ENCODE peak calls at places on chromosomes 16 and 17, in ten cellular contexts. S is GM19239, K is left ventricle myocardium superior, N is Caki2, D is PC-3, T is D341Med, Z is EL, C is dorsolateral prefrontal cortex, G is glomerular endothelial cell, Y is G401. H is an unnamed sample.

GRCh38 chr17:7885357-7886226 is 3.0 kb upstream of the CHD3 start:
- DNase-seq in S (peak), K (peak), N (peak), D (peak), T (peak), Z (peak), C (peak), G (no peak), Y (peak), H (no peak)

GRCh38 chr16:78608305-78608776 is 508.9 kb downstream of the WWOX start:
- DNase-seq in S (no peak), K (no peak), N (no peak), D (no peak), T (no peak), Z (no peak), C (no peak), G (no peak), Y (no peak), H (no peak)

GRCh38 chr16:73912311-73912710 is 384.3 kb upstream of the PSMD7 start:
- DNase-seq in S (no peak), K (no peak), N (no peak), D (no peak), T (no peak), Z (no peak), C (peak), G (no peak), Y (no peak), H (no peak)

GRCh38 chr17:78359936-78360370 is at the start of gene SOCS3:
- DNase-seq in S (no peak), K (peak), N (peak), D (peak), T (peak), Z (peak), C (peak), G (no peak), Y (peak), H (no peak)

GRCh38 chr17:39277110-39277509 is 51.4 kb upstream of the STAC2 start:
- DNase-seq in S (no peak), K (no peak), N (no peak), D (no peak), T (no peak), Z (no peak), C (no peak), G (no peak), Y (no peak), H (no peak)

GRCh38 chr16:9053006-9053601 is 38.3 kb upstream of the HAPSTR1 start:
- DNase-seq in S (no peak), K (peak), N (peak), D (peak), T (peak), Z (peak), C (peak), G (no peak), Y (peak), H (peak)

GRCh38 chr17:43372273-43372911 is 26.4 kb upstream of the ARL4D start:
- DNase-seq in S (no peak), K (no peak), N (peak), D (no peak), T (no peak), Z (no peak), C (no peak), G (no peak), Y (no peak), H (no peak)

GRCh38 chr17:50114849-50115357 is 15.1 kb downstream of the SAMD14 start:
- DNase-seq in S (no peak), K (no peak), N (peak), D (peak), T (peak), Z (peak), C (peak), G (peak), Y (peak), H (no peak)

GRCh38 chr17:14356043-14356637 is 55.3 kb downstream of the HS3ST3B1 start:
- DNase-seq in S (no peak), K (no peak), N (no peak), D (no peak), T (no peak), Z (no peak), C (no peak), G (no peak), Y (no peak), H (no peak)

GRCh38 chr17:67280279-67280678 is 35.3 kb upstream of the HELZ start:
- DNase-seq in S (no peak), K (no peak), N (no peak), D (no peak), T (no peak), Z (no peak), C (no peak), G (no peak), Y (no peak), H (no peak)

GRCh38 chr17:40443196-40443987 is at the start of gene IGFBP4:
- DNase-seq in S (peak), K (peak), N (peak), D (peak), T (peak), Z (peak), C (peak), G (no peak), Y (peak), H (no peak)

GRCh38 chr17:74677558-74678466 is 34.9 kb downstream of the CD300LF start:
- DNase-seq in S (no peak), K (peak), N (no peak), D (peak), T (peak), Z (peak), C (no peak), G (no peak), Y (peak), H (no peak)

GRCh38 chr17:61393550-61393903 is 6.1 kb upstream of the TBX2 start:
- DNase-seq in S (no peak), K (no peak), N (no peak), D (peak), T (no peak), Z (no peak), C (no peak), G (no peak), Y (no peak), H (no peak)

GRCh38 chr17:70604854-70605253 is 435.5 kb downstream of the KCNJ2 start:
- DNase-seq in S (no peak), K (no peak), N (no peak), D (peak), T (no peak), Z (no peak), C (no peak), G (no peak), Y (no peak), H (no peak)